ENCODE peak calls at places on chromosomes 16 and 17, in five cellular contexts. One of them, this sample, is unnamed.

GRCh38 chr16:20866792-20867191 is 33.4 kb downstream of the DCUN1D3 start:
- DNase-seq in T-helper 22 cell: no peak
- DNase-seq in lung: no peak
- DNase-seq in GDM1: no peak
- DNase-seq in lower leg skin: no peak
- DNase-seq in this sample: no peak

GRCh38 chr17:76687278-76688164 is 23.2 kb downstream of the MXRA7 start:
- DNase-seq in T-helper 22 cell: no peak
- DNase-seq in lung: no peak
- DNase-seq in GDM1: no peak
- DNase-seq in lower leg skin: peak
- DNase-seq in this sample: peak

GRCh38 chr16:76583466-76583865 is 306.3 kb downstream of the CNTNAP4 start:
- DNase-seq in T-helper 22 cell: no peak
- DNase-seq in lung: no peak
- DNase-seq in GDM1: no peak
- DNase-seq in lower leg skin: no peak
- DNase-seq in this sample: no peak

GRCh38 chr17:36827056-36827455 is 110.2 kb upstream of the LHX1 start:
- DNase-seq in T-helper 22 cell: no peak
- DNase-seq in lung: no peak
- DNase-seq in GDM1: no peak
- DNase-seq in lower leg skin: no peak
- DNase-seq in this sample: no peak

GRCh38 chr17:59914274-59914854 is 21.4 kb downstream of the RPS6KB1 start:
- DNase-seq in T-helper 22 cell: no peak
- DNase-seq in lung: no peak
- DNase-seq in GDM1: no peak
- DNase-seq in lower leg skin: no peak
- DNase-seq in this sample: no peak

GRCh38 chr16:86477642-86478041 is 32.7 kb upstream of the FOXF1 start:
- DNase-seq in T-helper 22 cell: no peak
- DNase-seq in lung: no peak
- DNase-seq in GDM1: no peak
- DNase-seq in lower leg skin: no peak
- DNase-seq in this sample: no peak

GRCh38 chr16:1313721-1314120 is 4.3 kb downstream of the UBE2I start:
- DNase-seq in T-helper 22 cell: no peak
- DNase-seq in lung: no peak
- DNase-seq in GDM1: no peak
- DNase-seq in lower leg skin: no peak
- DNase-seq in this sample: no peak

GRCh38 chr16:85864965-85865364 is 34.0 kb upstream of the IRF8 start:
- DNase-seq in T-helper 22 cell: no peak
- DNase-seq in lung: no peak
- DNase-seq in GDM1: no peak
- DNase-seq in lower leg skin: no peak
- DNase-seq in this sample: no peak

GRCh38 chr16:27408012-27408601 is 6.1 kb downstream of the IL21R start:
- DNase-seq in T-helper 22 cell: no peak
- DNase-seq in lung: no peak
- DNase-seq in GDM1: no peak
- DNase-seq in lower leg skin: no peak
- DNase-seq in this sample: no peak

GRCh38 chr16:86605950-86606349 is 27.6 kb downstream of the FOXL1 start:
- DNase-seq in T-helper 22 cell: no peak
- DNase-seq in lung: no peak
- DNase-seq in GDM1: no peak
- DNase-seq in lower leg skin: no peak
- DNase-seq in this sample: no peak

GRCh38 chr16:17275076-17275732 is 195.6 kb downstream of the XYLT1 start:
- DNase-seq in T-helper 22 cell: no peak
- DNase-seq in lung: no peak
- DNase-seq in GDM1: no peak
- DNase-seq in lower leg skin: no peak
- DNase-seq in this sample: no peak

GRCh38 chr17:4572131-4572530 is 11.8 kb upstream of the GGT6 start:
- DNase-seq in T-helper 22 cell: no peak
- DNase-seq in lung: no peak
- DNase-seq in GDM1: no peak
- DNase-seq in lower leg skin: no peak
- DNase-seq in this sample: no peak

GRCh38 chr16:12149971-12150370 is 173.4 kb downstream of the SNX29 start:
- DNase-seq in T-helper 22 cell: no peak
- DNase-seq in lung: no peak
- DNase-seq in GDM1: no peak
- DNase-seq in lower leg skin: no peak
- DNase-seq in this sample: peak

GRCh38 chr17:57424777-57425188 is 168.5 kb downstream of the MSI2 start:
- DNase-seq in T-helper 22 cell: no peak
- DNase-seq in lung: no peak
- DNase-seq in GDM1: no peak
- DNase-seq in lower leg skin: no peak
- DNase-seq in this sample: no peak

GRCh38 chr16:549544-550263 is 10.5 kb upstream of the PRR35 start:
- DNase-seq in T-helper 22 cell: no peak
- DNase-seq in lung: no peak
- DNase-seq in GDM1: no peak
- DNase-seq in lower leg skin: no peak
- DNase-seq in this sample: no peak

GRCh38 chr16:354971-355441 is 2.5 kb upstream of the AXIN1 start:
- DNase-seq in T-helper 22 cell: no peak
- DNase-seq in lung: no peak
- DNase-seq in GDM1: no peak
- DNase-seq in lower leg skin: no peak
- DNase-seq in this sample: no peak

GRCh38 chr17:692116-692515 is 22.5 kb downstream of the VPS53 start:
- DNase-seq in T-helper 22 cell: no peak
- DNase-seq in lung: no peak
- DNase-seq in GDM1: no peak
- DNase-seq in lower leg skin: no peak
- DNase-seq in this sample: no peak

GRCh38 chr16:29757950-29758466 is 12.2 kb upstream of the C16orf54 start:
- DNase-seq in T-helper 22 cell: no peak
- DNase-seq in lung: no peak
- DNase-seq in GDM1: no peak
- DNase-seq in lower leg skin: no peak
- DNase-seq in this sample: no peak

GRCh38 chr16:27795992-27796614 is 246.2 kb downstream of the KATNIP start:
- DNase-seq in T-helper 22 cell: no peak
- DNase-seq in lung: peak
- DNase-seq in GDM1: peak
- DNase-seq in lower leg skin: no peak
- DNase-seq in this sample: no peak

GRCh38 chr17:44024271-44024663 is 9.5 kb upstream of the TMEM101 start:
- DNase-seq in T-helper 22 cell: no peak
- DNase-seq in lung: no peak
- DNase-seq in GDM1: no peak
- DNase-seq in lower leg skin: no peak
- DNase-seq in this sample: no peak

GRCh38 chr16:53829186-53829747 is 125.3 kb downstream of the FTO start:
- DNase-seq in T-helper 22 cell: no peak
- DNase-seq in lung: no peak
- DNase-seq in GDM1: no peak
- DNase-seq in lower leg skin: no peak
- DNase-seq in this sample: no peak

GRCh38 chr16:62038225-62038624 is 2.0 kb upstream of the CDH8 start:
- DNase-seq in T-helper 22 cell: no peak
- DNase-seq in lung: no peak
- DNase-seq in GDM1: no peak
- DNase-seq in lower leg skin: no peak
- DNase-seq in this sample: no peak

GRCh38 chr16:81730090-81731051 is 48.7 kb upstream of the PLCG2 start:
- DNase-seq in T-helper 22 cell: peak
- DNase-seq in lung: peak
- DNase-seq in GDM1: no peak
- DNase-seq in lower leg skin: peak
- DNase-seq in this sample: peak

GRCh38 chr16:84845496-84846002 is 25.8 kb downstream of the CRISPLD2 start:
- DNase-seq in T-helper 22 cell: no peak
- DNase-seq in lung: no peak
- DNase-seq in GDM1: no peak
- DNase-seq in lower leg skin: no peak
- DNase-seq in this sample: no peak

GRCh38 chr17:19002805-19003542 is 1.6 kb downstream of the FAM83G start:
- DNase-seq in T-helper 22 cell: no peak
- DNase-seq in lung: no peak
- DNase-seq in GDM1: no peak
- DNase-seq in lower leg skin: no peak
- DNase-seq in this sample: no peak

This sample was measured in posterior vena cava.